ENCODE peak calls at places on chromosomes 11 and 22, in eight cellular contexts. G, J, W, A, M, K, B and X are unnamed samples. For H3K27me3 and H3K36me3, the result is how much of the 10 kb centered on the place peaks cover.

GRCh38 chr11:46006418-46007070 is 84.1 kb downstream of the LARGE2 start:
- DNase-seq in J (no peak), A (no peak), K (no peak), M (no peak), G (no peak), B (peak), W (no peak), X (peak)

GRCh38 chr11:78313181-78313788 is 104.3 kb downstream of the GAB2 start:
- DNase-seq in J (peak), M (peak), W (no peak), A (no peak), B (peak), G (no peak), K (no peak), X (peak)

GRCh38 chr11:14819596-14819995 is 72.4 kb downstream of the CYP2R1 start:
- DNase-seq in K (no peak), A (no peak), W (no peak), M (no peak), G (no peak), J (no peak), B (no peak), X (no peak)

GRCh38 chr11:69014084-69014935 is 1.3 kb upstream of the MRGPRF start:
- DNase-seq in K (no peak), W (peak), A (peak), M (peak), B (peak), J (no peak), G (no peak), X (no peak)

GRCh38 chr11:125517116-125517804 is 21.2 kb upstream of the FEZ1 start:
- DNase-seq in J (no peak), A (no peak), B (no peak), M (peak), G (no peak), K (no peak), W (peak), X (no peak)

GRCh38 chr22:19643448-19644313 is 70.6 kb upstream of the SEPTIN5 start:
- DNase-seq in J (no peak), W (no peak), B (no peak), G (no peak), K (no peak), A (no peak), M (no peak), X (no peak)

GRCh38 chr22:39027717-39028116 is 6.8 kb downstream of the APOBEC3D start:
- DNase-seq in K (no peak), G (no peak), J (no peak), A (no peak), M (no peak), W (no peak), B (no peak), X (no peak)

GRCh38 chr11:35234836-35235235 is 95.9 kb downstream of the CD44 start:
- DNase-seq in A (no peak), W (no peak), B (no peak), K (no peak), G (no peak), J (no peak), M (no peak), X (no peak)

GRCh38 chr22:41003041-41003440 is 51.9 kb downstream of the RBX1 start:
- DNase-seq in M (no peak), W (no peak), K (peak), J (no peak), G (no peak), B (no peak), A (no peak), X (no peak)

GRCh38 chr11:67277231-67277961 is 11.1 kb downstream of the GRK2 start:
- DNase-seq in B (peak), K (peak), M (peak), A (peak), G (peak), J (peak), W (peak), X (no peak)

GRCh38 chr22:18071968-18072310 is 5.9 kb upstream of the PEX26 start:
- DNase-seq in W (no peak), A (peak), K (no peak), J (no peak), M (no peak), G (no peak), B (no peak), X (no peak)

GRCh38 chr11:88250566-88251080 is 75.4 kb upstream of the RAB38 start:
- DNase-seq in A (no peak), J (no peak), G (no peak), M (no peak), K (no peak), B (no peak), W (no peak), X (no peak)

GRCh38 chr11:71504526-71504925 is 22.5 kb upstream of the KRTAP5-7 start:
- DNase-seq in J (peak), G (no peak), W (no peak), B (no peak), A (no peak), K (no peak), M (no peak), X (no peak)

GRCh38 chr11:17077520-17078401 is at the start of gene RPS13:
- DNase-seq in W (peak), J (peak), G (peak), M (peak), K (peak), A (peak), B (peak), X (peak)

GRCh38 chr22:45537734-45538181 is 35.1 kb downstream of the FBLN1 start:
- DNase-seq in K (no peak), G (no peak), M (peak), J (peak), A (no peak), W (peak), B (no peak), X (no peak)

GRCh38 chr22:33300165-33300564 is 242.0 kb upstream of the SYN3 start:
- DNase-seq in W (no peak), B (no peak), K (no peak), G (no peak), M (no peak), A (peak), J (no peak), X (no peak)

GRCh38 chr11:18013790-18014507 is 1.1 kb upstream of the SERGEF start:
- DNase-seq in G (no peak), M (no peak), J (no peak), W (no peak), A (no peak), K (no peak), B (no peak), X (no peak)

GRCh38 chr11:34345012-34345804 is 12.6 kb downstream of the ABTB2 start:
- DNase-seq in M (peak), B (peak), W (peak), A (no peak), K (no peak), G (peak), J (peak), X (peak)

GRCh38 chr11:71383461-71383860 is 64.7 kb downstream of the DHCR7 start:
- DNase-seq in G (no peak), B (no peak), W (no peak), J (no peak), M (no peak), A (no peak), K (no peak), X (no peak)

GRCh38 chr11:74465291-74465708 is 2.0 kb downstream of the KCNE3 start:
- DNase-seq in W (no peak), J (no peak), K (no peak), A (no peak), B (peak), M (no peak), G (no peak), X (no peak)

GRCh38 chr11:95266751-95267374 is 35.9 kb upstream of the SESN3 start:
- DNase-seq in M (peak), A (no peak), B (no peak), J (no peak), K (no peak), W (no peak), G (no peak), X (no peak)

GRCh38 chr11:66743271-66743968 is 14.4 kb upstream of the SPTBN2 start:
- DNase-seq in B (peak), W (no peak), K (peak), G (no peak), A (no peak), M (no peak), J (no peak), X (no peak)

GRCh38 chr22:39467390-39467901 is 10.6 kb downstream of the MGAT3 start:
- DNase-seq in A (no peak), G (no peak), M (no peak), B (peak), W (no peak), K (no peak), J (no peak), X (no peak)

GRCh38 chr22:49753961-49754673 is 73.6 kb downstream of the BRD1 start:
- DNase-seq in M (no peak), B (peak), W (no peak), J (no peak), K (no peak), G (no peak), A (no peak), X (no peak)

GRCh38 chr11:46381836-46382643 is 571 bp downstream of the MDK start:
- DNase-seq in J (no peak), B (peak), M (peak), K (no peak), G (no peak), A (peak), W (no peak), X (no peak)

GRCh38 chr11:9187616-9188015 is 77.5 kb downstream of the DENND5A start:
- DNase-seq in J (no peak), W (no peak), G (no peak), K (no peak), M (no peak), A (no peak), B (no peak), X (no peak)

GRCh38 chr22:49632199-49633009 is 195.3 kb downstream of the BRD1 start:
- DNase-seq in A (no peak), K (peak), G (peak), B (peak), M (peak), J (no peak), W (peak), X (no peak)

DNA sequence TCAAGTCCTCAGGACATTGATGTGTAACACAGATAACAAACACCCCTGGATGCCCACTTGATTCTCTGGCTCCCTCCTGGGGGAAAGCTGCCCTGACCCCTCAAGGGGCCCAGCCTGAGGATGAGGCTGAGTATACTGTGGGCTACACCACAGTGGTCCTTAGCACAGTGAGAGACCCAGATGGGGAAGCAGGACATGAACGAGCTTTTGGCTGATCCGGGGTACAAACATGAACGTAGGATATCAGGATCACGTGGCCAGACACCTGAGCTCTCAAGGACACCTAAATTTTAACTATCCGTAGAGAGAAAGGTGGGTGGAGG is 87.1 kb upstream of the VPREB1 start:
- DNase-seq in B (no peak), J (no peak), W (no peak), M (no peak), K (no peak), G (no peak), A (no peak), X (no peak)
- H3K27me3 ChIP-seq in B (under half), J (under half), W (under half), M (under half), K (under half), G (under half), A (under half), X (under half)

GRCh38 chr11:2398664-2399355 is 1.7 kb upstream of the TSSC4 start:
- DNase-seq in A (no peak), K (no peak), B (no peak), W (no peak), G (no peak), J (no peak), M (no peak), X (no peak)
- H3K4me3 ChIP-seq in A (no peak), K (no peak), B (peak), W (no peak), G (peak), J (no peak), M (no peak), X (no peak)

GRCh38 chr11:108319541-108320145 is 96.8 kb downstream of the ATM start:
- DNase-seq in B (no peak), W (no peak), G (no peak), A (no peak), J (no peak), M (no peak), K (no peak), X (no peak)

GRCh38 chr11:108313444-108313843 is 90.6 kb downstream of the ATM start:
- DNase-seq in A (no peak), K (no peak), G (no peak), J (no peak), W (no peak), B (peak), M (no peak), X (no peak)

GRCh38 chr11:108316061-108316460 is 93.2 kb downstream of the ATM start:
- DNase-seq in G (no peak), A (no peak), K (no peak), J (no peak), M (no peak), B (no peak), W (no peak), X (no peak)
- H3K36me3 ChIP-seq in G (under half), A (half or more), K (under half), J (under half), M (under half), B (under half), W (under half), X (under half)

GRCh38 chr11:2443406-2443805 is 908 bp downstream of the TRPM5 start:
- DNase-seq in A (no peak), W (no peak), B (no peak), J (no peak), K (no peak), M (no peak), G (peak), X (no peak)

GRCh38 chr11:2444301-2445106 is at the start of the genes KCNQ1 and TRPM5:
- DNase-seq in J (no peak), W (no peak), A (peak), G (peak), K (peak), B (peak), M (no peak), X (no peak)

GRCh38 chr11:2445107-2445947 is 519 bp downstream of the KCNQ1 start:
- DNase-seq in K (no peak), J (no peak), W (peak), G (peak), M (no peak), A (peak), B (peak), X (no peak)

GRCh38 chr11:2442554-2442953 is 1.8 kb downstream of the TRPM5 start:
- DNase-seq in A (no peak), W (no peak), M (no peak), J (no peak), G (no peak), K (no peak), B (peak), X (no peak)

DNA sequence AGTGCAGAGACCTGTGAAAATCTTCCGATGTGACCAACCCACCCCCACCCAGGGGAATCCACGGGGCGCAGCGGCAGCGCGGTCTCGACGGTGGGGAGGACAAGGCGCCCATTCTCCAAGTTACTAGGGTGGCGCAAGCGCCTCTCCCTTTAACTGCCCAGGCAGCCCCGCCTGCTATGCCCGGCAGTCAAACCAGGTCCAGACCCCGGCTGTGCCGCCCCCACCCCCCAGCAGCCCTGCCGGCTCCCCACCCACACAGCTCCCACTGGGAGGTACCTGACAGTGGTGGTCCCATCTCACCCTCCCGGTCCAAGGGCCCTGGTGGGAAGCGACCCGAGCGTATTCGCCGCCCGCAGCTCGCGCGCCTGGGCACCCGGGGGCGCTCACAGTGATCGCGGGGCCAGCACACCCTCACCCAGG is 423 bp downstream of the TRPM5 start:
- DNase-seq in J (no peak), W (no peak), M (no peak), K (no peak), G (peak), B (peak), A (peak), X (no peak)
- H3K27me3 ChIP-seq in J (under half), W (under half), M (under half), K (under half), G (under half), B (under half), A (under half), X (under half)